ENCODE peak calls at places on chromosomes 3 and 15, in four cellular contexts. H, N, C and E are unnamed samples.

GRCh38 chr3:134874737-134875413 is 79.8 kb downstream of the EPHB1 start:
- DNase-seq in H (no peak), N (no peak), C (no peak), E (no peak)

GRCh38 chr3:70249509-70250160 is 62.8 kb downstream of the MDFIC2 start:
- DNase-seq in H (no peak), N (no peak), C (no peak), E (no peak)

GRCh38 chr15:86595741-86596140 is 516.1 kb downstream of the AGBL1 start:
- DNase-seq in H (no peak), N (no peak), C (no peak), E (no peak)

GRCh38 chr15:71792521-71792920 is 17.8 kb upstream of the NR2E3 start:
- DNase-seq in H (no peak), N (no peak), C (peak; percentile 77), E (no peak)

GRCh38 chr3:124859025-124859424 is 28.1 kb downstream of the ITGB5 start:
- DNase-seq in H (peak; percentile 68), N (no peak), C (peak; percentile 95), E (no peak)

GRCh38 chr15:80835338-80835737 is 56.2 kb downstream of the CEMIP start:
- DNase-seq in H (peak; percentile 84), N (no peak), C (no peak), E (no peak)

GRCh38 chr3:126132751-126133511 is 47.5 kb downstream of the ALDH1L1 start:
- DNase-seq in H (peak; percentile 77), N (no peak), C (peak; percentile 12), E (peak; percentile 37)

GRCh38 chr3:147654827-147655226 is 245.7 kb downstream of the ZIC1 start:
- DNase-seq in H (no peak), N (no peak), C (no peak), E (no peak)

GRCh38 chr15:27061739-27062138 is 90.8 kb downstream of the GABRG3 start:
- DNase-seq in H (no peak), N (no peak), C (no peak), E (no peak)

GRCh38 chr3:194621947-194622346 is 11.3 kb downstream of the TMEM44 start:
- DNase-seq in H (no peak), N (no peak), C (no peak), E (no peak)

GRCh38 chr3:124599779-124600693 is 130.2 kb upstream of the UMPS start:
- DNase-seq in H (no peak), N (no peak), C (peak; percentile 4), E (no peak)

GRCh38 chr3:179971280-179971679 is 65.5 kb downstream of the PEX5L start:
- DNase-seq in H (no peak), N (no peak), C (no peak), E (no peak)

GRCh38 chr3:14576163-14576562 is 36.0 kb upstream of the GRIP2 start:
- DNase-seq in H (no peak), N (no peak), C (no peak), E (no peak)

GRCh38 chr3:60316121-60316783 is 935.0 kb downstream of the FHIT start:
- DNase-seq in H (no peak), N (no peak), C (peak; percentile 78), E (no peak)

GRCh38 chr3:172221550-172221949 is 182.2 kb downstream of the FNDC3B start:
- DNase-seq in H (no peak), N (no peak), C (peak; percentile 88), E (no peak)

GRCh38 chr15:53246996-53247395 is 456.9 kb upstream of the ONECUT1 start:
- DNase-seq in H (no peak), N (no peak), C (no peak), E (no peak)

GRCh38 chr3:125160911-125161371 is 51.6 kb downstream of the SLC12A8 start:
- DNase-seq in H (peak; percentile 30), N (no peak), C (peak; percentile 62), E (no peak)

GRCh38 chr15:96366526-96366877 is 36.0 kb downstream of the NR2F2 start:
- DNase-seq in H (peak; percentile 72), N (no peak), C (no peak), E (no peak)
- H3K27me3 ChIP-seq in H (peaks cover 100% of the 10 kb centered on the region), N (peaks cover 100% of the 10 kb centered on the region), C (peaks cover 6% of the 10 kb centered on the region), E (peaks cover 75% of the 10 kb centered on the region)

GRCh38 chr15:37375529-37375928 is 275.2 kb upstream of the MEIS2 start:
- DNase-seq in H (no peak), N (no peak), C (no peak), E (no peak)
- H3K27me3 ChIP-seq in H (no peaks in the 10 kb centered on the region), N (no peaks in the 10 kb centered on the region), C (no peaks in the 10 kb centered on the region), E (no peaks in the 10 kb centered on the region)

GRCh38 chr15:38636597-38636996 is 72.0 kb upstream of the RASGRP1 start:
- DNase-seq in H (no peak), N (peak; percentile 32), C (no peak), E (peak; percentile 31)
- H3K27me3 ChIP-seq in H (peaks cover 23% of the 10 kb centered on the region), N (peaks cover 11% of the 10 kb centered on the region), C (peaks cover 53% of the 10 kb centered on the region), E (peaks cover 2% of the 10 kb centered on the region)

GRCh38 chr15:58313810-58314592 is 117.8 kb upstream of the LIPC start:
- DNase-seq in H (no peak), N (no peak), C (no peak), E (no peak)
- H3K27me3 ChIP-seq in H (no peaks in the 10 kb centered on the region), N (no peaks in the 10 kb centered on the region), C (no peaks in the 10 kb centered on the region), E (no peaks in the 10 kb centered on the region)

DNA sequence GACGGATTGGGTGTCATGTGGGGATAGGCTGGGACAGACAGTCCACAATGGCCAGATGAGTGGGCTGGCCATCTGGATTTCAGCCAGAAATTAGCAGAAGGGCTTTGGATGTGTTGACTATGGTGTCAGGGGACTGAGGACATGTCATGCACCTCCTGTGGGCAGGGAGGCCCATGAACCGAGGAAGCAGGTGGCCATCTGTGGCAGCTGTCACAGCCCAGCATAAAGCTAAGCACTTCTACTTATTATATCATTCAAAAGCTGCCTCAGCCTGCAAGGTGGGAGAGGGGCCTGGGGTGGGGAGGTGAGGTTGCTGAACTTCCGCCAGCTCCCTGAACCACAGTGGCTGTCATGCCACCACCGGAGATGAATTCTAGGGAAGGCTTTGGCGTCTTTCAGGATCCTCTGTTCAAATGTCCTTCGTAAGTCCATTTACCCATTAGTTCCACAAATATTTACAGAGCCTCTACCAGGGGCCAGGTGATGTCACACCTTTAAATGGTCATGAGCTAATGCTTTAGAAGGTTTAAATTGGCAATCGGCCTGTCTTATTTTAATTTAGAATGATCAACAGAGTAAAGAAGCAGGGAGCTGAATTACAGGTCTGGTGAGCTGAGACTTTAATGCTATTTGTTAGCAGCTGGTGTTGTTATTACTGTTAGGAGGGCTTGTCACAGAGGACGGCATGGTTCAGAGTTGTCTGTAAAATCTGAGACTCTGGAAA is 23.6 kb upstream of the CAV3 start:
- DNase-seq in H (no peak), N (no peak), C (no peak), E (no peak)
- H3K27me3 ChIP-seq in H (peaks cover 18% of the 10 kb centered on the region), N (no peaks in the 10 kb centered on the region), C (peaks cover 6% of the 10 kb centered on the region), E (no peaks in the 10 kb centered on the region)

DNA sequence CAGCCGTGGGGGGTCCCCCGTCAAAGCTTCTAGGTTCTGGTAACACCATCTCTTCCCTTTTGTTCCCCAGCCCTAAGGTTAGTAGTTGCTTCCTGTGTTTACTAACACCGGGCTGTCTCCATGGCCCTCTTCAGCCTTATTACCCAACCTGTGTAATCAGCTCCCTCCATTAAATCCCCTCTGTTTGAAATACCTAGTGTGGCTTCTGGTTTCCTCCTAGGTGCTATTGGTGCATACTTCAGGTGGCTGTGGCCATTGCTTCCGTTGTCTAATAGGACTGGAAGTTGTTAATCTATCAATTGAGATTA is 35.3 kb downstream of the MOBP start:
- DNase-seq in H (no peak), N (no peak), C (no peak), E (no peak)
- H3K27me3 ChIP-seq in H (no peaks in the 10 kb centered on the region), N (peaks cover 85% of the 10 kb centered on the region), C (peaks cover 16% of the 10 kb centered on the region), E (peaks cover 4% of the 10 kb centered on the region)

DNA sequence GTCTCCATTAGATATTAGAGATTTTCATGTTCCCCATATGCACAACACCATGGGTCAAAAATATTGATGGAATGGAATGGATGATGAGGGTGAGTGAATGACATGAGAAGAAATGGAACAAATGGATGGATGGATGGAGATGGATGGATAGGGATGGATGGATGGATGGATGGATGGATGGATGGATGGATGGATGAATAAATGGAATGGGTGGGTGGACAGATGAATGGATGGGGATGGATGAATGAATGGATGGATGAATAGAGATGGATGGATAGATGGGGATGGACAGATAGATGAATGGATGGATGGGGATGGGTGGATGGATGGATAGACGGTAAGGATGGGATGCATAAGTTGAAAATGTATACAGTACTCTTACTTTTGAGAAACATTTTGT is 18.6 kb downstream of the CFAP92 start:
- DNase-seq in H (no peak), N (no peak), C (no peak), E (no peak)
- H3K27me3 ChIP-seq in H (peaks cover 8% of the 10 kb centered on the region), N (no peaks in the 10 kb centered on the region), C (peaks cover 12% of the 10 kb centered on the region), E (no peaks in the 10 kb centered on the region)

GRCh38 chr15:70576276-70576675 is 187.1 kb downstream of the UACA start:
- DNase-seq in H (no peak), N (no peak), C (no peak), E (no peak)

GRCh38 chr15:70579766-70580165 is 183.6 kb downstream of the UACA start:
- DNase-seq in H (peak; percentile 73), N (no peak), C (no peak), E (no peak)

GRCh38 chr15:70580286-70580685 is 183.1 kb downstream of the UACA start:
- DNase-seq in H (peak; percentile 59), N (no peak), C (no peak), E (no peak)

GRCh38 chr15:70576683-70577082 is 186.7 kb downstream of the UACA start:
- DNase-seq in H (no peak), N (no peak), C (no peak), E (no peak)

DNA sequence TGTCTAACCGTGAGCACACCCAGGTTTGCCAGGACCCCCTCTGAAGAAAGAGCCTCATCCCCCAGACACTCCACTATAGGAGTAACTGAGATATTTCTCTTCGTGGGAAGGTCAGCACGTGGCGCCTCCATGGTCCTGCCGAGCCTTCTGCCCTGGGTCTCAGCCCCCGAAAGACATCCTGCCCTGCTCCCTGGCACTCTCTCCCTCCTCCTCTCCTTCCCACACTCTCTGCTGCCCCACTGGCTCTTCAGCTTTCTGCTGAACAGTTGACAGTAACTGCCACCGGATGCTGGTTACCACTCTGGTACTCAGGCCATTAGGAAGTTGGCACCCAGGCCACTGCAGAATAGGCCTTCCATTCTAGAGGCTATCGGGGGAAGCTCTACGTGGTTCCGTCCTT is 185.2 kb downstream of the UACA start:
- DNase-seq in H (peak; percentile 30), N (no peak), C (no peak), E (no peak)
- H3K27me3 ChIP-seq in H (no peaks in the 10 kb centered on the region), N (peaks cover 30% of the 10 kb centered on the region), C (peaks cover 35% of the 10 kb centered on the region), E (no peaks in the 10 kb centered on the region)

GRCh38 chr3:188720215-188720614 is 451.6 kb upstream of the TPRG1 start:
- DNase-seq in H (no peak), N (no peak), C (no peak), E (no peak)
- H3K27me3 ChIP-seq in H (no peaks in the 10 kb centered on the region), N (no peaks in the 10 kb centered on the region), C (no peaks in the 10 kb centered on the region), E (no peaks in the 10 kb centered on the region)